ENCODE peak calls at places on chromosomes 12 and 14, in five cellular contexts. M, P, A, Y and H are unnamed samples.

GRCh38 chr14:55626131-55626530 is 46.1 kb downstream of the KTN1 start:
- DNase-seq in M (no peak), P (no peak), A (no peak), Y (no peak), H (no peak)

GRCh38 chr14:22667881-22668280 is 23.7 kb upstream of the OR6J1 start:
- DNase-seq in M (no peak), P (no peak), A (no peak), Y (no peak), H (no peak)

GRCh38 chr12:77406131-77406905 is 340.9 kb upstream of the E2F7 start:
- DNase-seq in M (no peak), P (no peak), A (no peak), Y (no peak), H (no peak)

GRCh38 chr14:54782803-54783659 is 119.6 kb downstream of the GCH1 start:
- DNase-seq in M (no peak), P (peak; percentile 30), A (no peak), Y (no peak), H (no peak)

GRCh38 chr12:57124259-57124877 is 3.9 kb upstream of the LRP1 start:
- DNase-seq in M (peak; percentile 80), P (peak; percentile 42), A (no peak), Y (no peak), H (no peak)

GRCh38 chr14:68473794-68474193 is 319.1 kb downstream of the ZFP36L1 start:
- DNase-seq in M (no peak), P (no peak), A (no peak), Y (no peak), H (no peak)

GRCh38 chr14:68510201-68510600 is 282.7 kb downstream of the ZFP36L1 start:
- DNase-seq in M (peak; percentile 81), P (no peak), A (peak; percentile 89), Y (peak; percentile 84), H (peak; percentile 10)

GRCh38 chr12:123431951-123432886 is 4.3 kb downstream of the RILPL2 start:
- DNase-seq in M (no peak), P (no peak), A (no peak), Y (no peak), H (no peak)

GRCh38 chr12:120474092-120474960 is 4.8 kb upstream of the SRSF9 start:
- DNase-seq in M (peak; percentile 27), P (no peak), A (no peak), Y (no peak), H (peak; percentile 93)

GRCh38 chr14:100108840-100109593 is 43.8 kb downstream of the EVL start:
- DNase-seq in M (no peak), P (no peak), A (no peak), Y (no peak), H (no peak)

GRCh38 chr12:119180380-119181040 is 1.8 kb downstream of the HSPB8 start:
- DNase-seq in M (no peak), P (no peak), A (peak; percentile 34), Y (no peak), H (no peak)